ENCODE peak calls at places on chromosomes 2 and 18, in seven cellular contexts. I is tibial nerve, W is IMR-90, K is A549, T is right lobe of liver, P is stomach, Q is endothelial cell of umbilical vein. X is an unnamed sample.

GRCh38 chr18:50879302-50880107 is 587 bp downstream of the ME2 start:
- DNase-seq in P (peak), I (no peak), W (peak), K (peak), T (no peak), Q (peak), X (peak)

GRCh38 chr2:121649652-121650553 is 641 bp upstream of the CLASP1 start:
- DNase-seq in I (peak), Q (peak), W (peak), K (peak), P (peak), T (peak), X (peak)

GRCh38 chr18:49745051-49746014 is 68.0 kb downstream of the ACAA2 start:
- DNase-seq in W (no peak), K (no peak), P (no peak), I (no peak), T (no peak), Q (no peak), X (no peak)

GRCh38 chr2:18422416-18423165 is 137.9 kb downstream of the RDH14 start:
- DNase-seq in Q (peak), K (no peak), P (no peak), T (no peak), W (no peak), I (no peak), X (no peak)

GRCh38 chr2:121480826-121481225 is 49.9 kb upstream of the RNU4ATAC start:
- DNase-seq in I (no peak), P (no peak), T (no peak), Q (peak), K (no peak), W (peak), X (no peak)

GRCh38 chr2:158546412-158547144 is 89.8 kb downstream of the PKP4 start:
- DNase-seq in K (no peak), Q (no peak), W (no peak), P (no peak), T (no peak), I (no peak), X (no peak)

GRCh38 chr2:199602271-199602895 is 144.6 kb upstream of the SATB2 start:
- DNase-seq in I (no peak), P (no peak), Q (no peak), K (peak), W (no peak), T (no peak), X (no peak)

GRCh38 chr2:150023044-150023443 is 435.5 kb upstream of the MMADHC start:
- DNase-seq in T (no peak), Q (no peak), K (no peak), I (no peak), P (no peak), W (no peak), X (no peak)

GRCh38 chr18:11749305-11749704 is 60.2 kb downstream of the GNAL start:
- DNase-seq in P (no peak), W (no peak), T (no peak), K (no peak), Q (no peak), I (no peak), X (no peak)

GRCh38 chr2:62347563-62348270 is 151.8 kb downstream of the B3GNT2 start:
- DNase-seq in Q (no peak), I (no peak), W (no peak), T (no peak), K (no peak), P (no peak), X (no peak)

GRCh38 chr18:10519999-10520935 is 5.6 kb upstream of the NAPG start:
- DNase-seq in Q (peak), K (peak), I (peak), P (peak), T (peak), W (peak), X (peak)

GRCh38 chr2:40488927-40489677 is 37.2 kb upstream of the SLC8A1 start:
- DNase-seq in I (no peak), P (no peak), K (no peak), T (no peak), W (peak), Q (no peak), X (no peak)

GRCh38 chr18:4636957-4637356 is 181.8 kb upstream of the DLGAP1 start:
- DNase-seq in W (no peak), I (no peak), T (no peak), K (no peak), P (no peak), Q (no peak), X (no peak)

GRCh38 chr2:207239222-207239674 is 73.5 kb upstream of the KLF7 start:
- DNase-seq in I (peak), Q (peak), K (peak), W (peak), T (no peak), P (peak), X (no peak)

GRCh38 chr2:30266051-30266621 is 34.8 kb downstream of the LBH start:
- DNase-seq in W (no peak), I (no peak), Q (no peak), P (peak), K (no peak), T (no peak), X (no peak)

GRCh38 chr2:228067309-228067708 is 114.2 kb downstream of the SPHKAP start:
- DNase-seq in K (no peak), W (no peak), I (no peak), T (no peak), Q (no peak), P (no peak), X (no peak)

GRCh38 chr18:2589345-2590060 is 18.1 kb downstream of the NDC80 start:
- DNase-seq in Q (no peak), P (no peak), K (no peak), W (no peak), I (no peak), T (no peak), X (no peak)

GRCh38 chr18:22983175-22983574 is 50.0 kb downstream of the RBBP8 start:
- DNase-seq in W (peak), Q (peak), P (no peak), K (peak), T (no peak), I (no peak), X (no peak)

GRCh38 chr2:15667579-15668556 is 76.2 kb downstream of the DDX1 start:
- DNase-seq in W (peak), P (no peak), I (no peak), Q (peak), T (no peak), K (no peak), X (no peak)

GRCh38 chr18:37219257-37219656 is 346.3 kb downstream of the CELF4 start:
- DNase-seq in W (no peak), K (no peak), T (no peak), Q (no peak), I (no peak), P (no peak), X (no peak)

GRCh38 chr2:190418717-190419116 is 10.6 kb downstream of the MFSD6 start:
- DNase-seq in T (no peak), P (no peak), I (no peak), K (no peak), Q (no peak), W (no peak), X (no peak)

GRCh38 chr18:43279015-43279758 is 1.9 kb upstream of the SYT4 start:
- DNase-seq in I (no peak), W (no peak), K (peak), P (no peak), Q (no peak), T (no peak), X (no peak)

GRCh38 chr2:47015206-47015605 is 99.6 kb upstream of the MCFD2 start:
- DNase-seq in P (no peak), T (no peak), K (peak), Q (no peak), W (no peak), I (no peak), X (no peak)

GRCh38 chr2:24411488-24412146 is 51.3 kb upstream of the ITSN2 start:
- DNase-seq in P (no peak), I (no peak), Q (no peak), T (no peak), W (no peak), K (no peak), X (no peak)

GRCh38 chr2:43158259-43158880 is 68.0 kb downstream of the ZFP36L2 start:
- DNase-seq in K (peak), P (peak), T (peak), W (peak), I (peak), Q (peak), X (no peak)

GRCh38 chr2:71882949-71883472 is 264.7 kb downstream of the CYP26B1 start:
- DNase-seq in I (peak), K (peak), W (peak), P (peak), T (peak), Q (peak), X (no peak)

GRCh38 chr2:178277741-178278197 is 83.5 kb downstream of the OSBPL6 start:
- DNase-seq in P (no peak), K (no peak), I (no peak), Q (no peak), W (peak), T (peak), X (no peak)

GRCh38 chr2:180679693-180680092 is 300.7 kb upstream of the UBE2E3 start:
- DNase-seq in W (no peak), I (no peak), T (no peak), K (no peak), P (no peak), Q (no peak), X (no peak)

GRCh38 chr2:223600056-223600455 is 2.1 kb downstream of the SCG2 start:
- DNase-seq in W (peak), K (no peak), T (no peak), P (no peak), Q (no peak), I (no peak), X (no peak)

GRCh38 chr2:223597071-223597470 is 5.1 kb downstream of the SCG2 start:
- DNase-seq in P (no peak), T (no peak), I (no peak), Q (no peak), K (no peak), W (peak), X (no peak)

GRCh38 chr2:223601932-223602676 is at the start of gene SCG2:
- DNase-seq in Q (peak), I (peak), W (peak), T (peak), P (peak), K (peak), X (peak)

GRCh38 chr2:223598994-223599645 is 3.0 kb downstream of the SCG2 start:
- DNase-seq in K (no peak), I (no peak), T (no peak), Q (no peak), P (no peak), W (peak), X (no peak)

GRCh38 chr2:223599646-223600009 is 2.5 kb downstream of the SCG2 start:
- DNase-seq in T (no peak), W (no peak), Q (no peak), P (no peak), I (no peak), K (no peak), X (no peak)
- TF ChIP-seq POLR2A in T (no peak), W (no peak), Q (no peak), P (no peak), I (no peak), K (no peak), X (no peak)

GRCh38 chr2:172099472-172100079 is 3.1 kb downstream of the DLX2 start:
- DNase-seq in I (no peak), W (no peak), P (no peak), K (no peak), Q (no peak), T (no peak), X (no peak)

GRCh38 chr2:172098287-172098649 is 4.4 kb downstream of the DLX2 start:
- DNase-seq in P (no peak), I (no peak), T (no peak), K (no peak), W (no peak), Q (no peak), X (no peak)

GRCh38 chr2:172100080-172101007 is 2.4 kb downstream of the DLX2 start:
- DNase-seq in Q (no peak), T (no peak), W (no peak), P (no peak), K (no peak), I (no peak), X (no peak)

GRCh38 chr2:172097557-172098131 is 5.1 kb downstream of the DLX2 start:
- DNase-seq in K (no peak), W (no peak), P (no peak), Q (no peak), I (no peak), T (no peak), X (no peak)

GRCh38 chr2:172098650-172099471 is 3.8 kb downstream of the DLX2 start:
- DNase-seq in T (no peak), P (no peak), W (peak), I (no peak), Q (peak), K (peak), X (no peak)
- TF ChIP-seq POLR2A in T (no peak), P (no peak), W (peak), I (no peak), Q (no peak), K (peak), X (no peak)

GRCh38 chr2:105873281-105873680 is 128.6 kb downstream of the NCK2 start:
- DNase-seq in P (no peak), T (peak), I (no peak), K (no peak), Q (no peak), W (no peak), X (no peak)

GRCh38 chr2:105872142-105872728 is 127.5 kb downstream of the NCK2 start:
- DNase-seq in I (no peak), T (no peak), K (no peak), Q (no peak), P (no peak), W (no peak), X (no peak)

GRCh38 chr2:105872830-105873229 is 128.1 kb downstream of the NCK2 start:
- DNase-seq in I (no peak), Q (no peak), T (peak), W (no peak), P (no peak), K (no peak), X (no peak)

GRCh38 chr2:105875241-105875640 is 130.5 kb downstream of the NCK2 start:
- DNase-seq in I (no peak), P (no peak), W (no peak), T (peak), Q (no peak), K (no peak), X (no peak)

GRCh38 chr2:105873721-105874120 is 129.0 kb downstream of the NCK2 start:
- DNase-seq in I (no peak), T (peak), P (no peak), W (peak), Q (peak), K (peak), X (peak)
- TF ChIP-seq POLR2A in I (no peak), T (no peak), P (no peak), W (no peak), Q (no peak), K (no peak), X (no peak)

DNA sequence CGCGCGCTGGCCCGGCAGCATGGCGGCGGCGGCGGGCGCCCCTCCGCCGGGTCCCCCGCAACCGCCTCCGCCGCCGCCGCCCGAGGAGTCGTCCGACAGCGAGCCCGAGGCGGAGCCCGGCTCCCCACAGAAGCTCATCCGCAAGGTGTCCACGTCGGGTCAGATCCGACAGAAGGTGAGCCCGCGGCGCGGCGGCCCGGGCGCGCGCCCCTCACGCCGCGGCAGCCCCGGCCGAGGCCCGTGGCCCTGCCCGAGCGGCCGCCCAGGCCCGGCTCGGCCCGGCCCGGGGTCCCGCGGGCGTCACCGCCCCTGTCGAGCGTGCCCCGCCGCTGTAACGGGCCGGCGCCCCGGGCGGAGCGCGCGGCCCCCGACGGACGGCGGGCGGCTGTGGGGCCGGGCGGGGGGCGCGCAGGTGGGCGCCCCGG is 218 bp downstream of the DGKD start:
- DNase-seq in P (no peak), W (no peak), Q (no peak), T (no peak), K (no peak), I (no peak), X (no peak)
- TF ChIP-seq POLR2A in P (no peak), W (peak), Q (peak), T (no peak), K (peak), I (no peak), X (no peak)

GRCh38 chr18:1408331-1408835 is 503.7 kb downstream of the ADCYAP1 start:
- DNase-seq in K (no peak), T (no peak), Q (no peak), W (no peak), I (no peak), P (no peak), X (no peak)
- TF ChIP-seq POLR2A in K (no peak), T (no peak), Q (no peak), W (no peak), I (no peak), P (no peak), X (no peak)

DNA sequence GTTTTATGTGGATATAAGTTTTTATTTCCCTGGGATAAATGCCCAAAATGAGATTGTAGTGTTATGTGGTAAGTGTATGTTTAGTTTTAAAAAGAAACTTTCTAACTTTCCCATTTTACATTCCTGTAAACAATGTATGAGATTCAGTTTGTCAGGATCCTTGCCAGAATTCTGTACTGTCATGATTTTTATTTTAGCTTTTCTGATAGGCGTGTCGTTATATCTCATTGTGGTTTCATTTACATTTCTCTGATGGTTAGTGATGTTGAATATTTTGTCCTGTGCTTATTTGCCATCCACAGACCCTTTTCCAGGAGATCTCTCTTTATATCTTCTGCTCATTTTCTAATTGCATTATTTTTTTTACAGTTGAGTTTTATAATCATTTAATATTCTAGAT is 245.6 kb upstream of the CDH2 start:
- DNase-seq in K (no peak), I (no peak), Q (no peak), T (no peak), P (no peak), W (no peak), X (no peak)
- TF ChIP-seq POLR2A in K (no peak), I (no peak), Q (no peak), T (no peak), P (no peak), W (no peak), X (no peak)

X was measured in GM12891.